ENCODE peak calls at places on chromosome 1, in nine cellular contexts. Y, D, N, Z, E, O, F, G and H are unnamed samples.
A peak's percentile ranks its signal among the peaks of the same experiment; 100 is the strongest.

GRCh38 chr1:5375437-5375836 is 616.8 kb downstream of the NPHP4 start:
- DNase-seq in G (no peak), O (no peak), Z (no peak), N (no peak), F (no peak), D (no peak), E (no peak), Y (no peak), H (no peak)

GRCh38 chr1:211761400-211761799 is 69.2 kb downstream of the LPGAT1 start:
- DNase-seq in N (no peak), F (no peak), Z (no peak), G (no peak), Y (no peak), D (no peak), E (no peak), O (no peak), H (no peak)

GRCh38 chr1:204221271-204221670 is 7.5 kb upstream of the GOLT1A start:
- DNase-seq in O (no peak), N (no peak), Z (no peak), D (no peak), E (no peak), F (peak; percentile 22), G (no peak), Y (no peak), H (no peak)

GRCh38 chr1:167650266-167651160 is 20.5 kb downstream of the RCSD1 start:
- DNase-seq in Z (peak; percentile 47), E (no peak), G (no peak), Y (no peak), O (peak; percentile 69), F (no peak), N (no peak), D (no peak), H (no peak)

GRCh38 chr1:153795325-153795837 is 20.2 kb downstream of the SLC27A3 start:
- DNase-seq in Y (no peak), G (no peak), O (no peak), Z (no peak), N (no peak), D (no peak), E (no peak), F (no peak), H (no peak)

GRCh38 chr1:27971674-27972073 is 11.9 kb downstream of the XKR8 start:
- DNase-seq in Y (no peak), O (no peak), D (no peak), F (no peak), E (no peak), N (no peak), Z (no peak), G (no peak), H (no peak)

GRCh38 chr1:20615946-20616345 is 17.3 kb upstream of the PINK1 start:
- DNase-seq in E (no peak), G (no peak), Y (no peak), Z (no peak), D (no peak), F (no peak), N (no peak), O (no peak), H (no peak)

GRCh38 chr1:212561501-212561931 is 47.0 kb upstream of the ATF3 start:
- DNase-seq in G (no peak), E (peak; percentile 24), Z (no peak), N (no peak), O (no peak), D (peak; percentile 76), F (no peak), Y (no peak), H (no peak)

GRCh38 chr1:229342305-229342901 is 444 bp downstream of the CCSAP start:
- DNase-seq in O (peak; percentile 92), Z (peak; percentile 84), D (peak; percentile 70), F (peak; percentile 97), Y (peak; percentile 75), N (peak; percentile 82), E (peak; percentile 60), G (peak; percentile 87), H (peak; percentile 92)

GRCh38 chr1:177927021-177927596 is 42.7 kb downstream of the SEC16B start:
- DNase-seq in Y (no peak), G (no peak), F (no peak), E (no peak), N (no peak), D (peak; percentile 91), Z (no peak), O (no peak), H (no peak)

GRCh38 chr1:224736619-224737352 is 120.7 kb downstream of the CNIH3 start:
- DNase-seq in D (peak; percentile 67), N (no peak), E (no peak), O (peak; percentile 46), G (peak; percentile 11), F (no peak), Y (no peak), Z (no peak), H (peak; percentile 52)

GRCh38 chr1:109193653-109194590 is 19.8 kb upstream of the SARS1 start:
- DNase-seq in E (no peak), G (peak; percentile 46), N (no peak), F (peak; percentile 79), O (no peak), Y (peak; percentile 11), Z (peak; percentile 74), D (no peak), H (peak; percentile 76)

GRCh38 chr1:23634840-23635642 is 56.6 kb upstream of the RPL11 start:
- DNase-seq in O (no peak), Y (no peak), E (peak; percentile 70), N (peak; percentile 39), G (peak; percentile 71), D (peak; percentile 81), F (peak; percentile 80), Z (peak; percentile 76), H (peak; percentile 76)

GRCh38 chr1:74714429-74715362 is 18.2 kb downstream of the CRYZ start:
- DNase-seq in E (peak; percentile 28), D (no peak), Y (no peak), O (no peak), Z (no peak), F (no peak), G (no peak), N (no peak), H (peak; percentile 31)

GRCh38 chr1:157770442-157771043 is 6.4 kb downstream of the FCRL2 start:
- DNase-seq in Z (no peak), E (no peak), F (no peak), O (no peak), Y (no peak), D (no peak), N (no peak), G (no peak), H (no peak)

GRCh38 chr1:51519857-51520699 is 1.0 kb upstream of the EPS15 start:
- DNase-seq in F (no peak), Y (no peak), E (peak; percentile 74), O (no peak), D (peak; percentile 75), N (no peak), G (no peak), Z (no peak), H (no peak)

GRCh38 chr1:86016076-86016746 is 140.4 kb downstream of the COL24A1 start:
- DNase-seq in F (no peak), Z (no peak), G (no peak), Y (no peak), N (no peak), O (no peak), E (no peak), D (peak; percentile 12), H (peak; percentile 17)

GRCh38 chr1:175172503-175172902 is 20.1 kb downstream of the KIAA0040 start:
- DNase-seq in G (peak; percentile 36), Y (no peak), O (no peak), Z (no peak), F (no peak), N (no peak), E (peak; percentile 8), D (no peak), H (no peak)

GRCh38 chr1:38270241-38270871 is 223.8 kb upstream of the POU3F1 start:
- DNase-seq in G (no peak), N (no peak), E (no peak), Z (no peak), F (no peak), Y (no peak), D (no peak), O (no peak), H (no peak)

GRCh38 chr1:55522353-55522903 is 307.3 kb upstream of the USP24 start:
- DNase-seq in F (no peak), G (no peak), D (no peak), O (no peak), E (no peak), Z (no peak), Y (no peak), N (no peak), H (no peak)

GRCh38 chr1:226653311-226653921 is 85.7 kb downstream of the ITPKB start:
- DNase-seq in D (no peak), O (peak; percentile 40), G (no peak), F (no peak), Y (peak; percentile 48), N (peak; percentile 63), E (no peak), Z (peak; percentile 81), H (no peak)

GRCh38 chr1:37605806-37606474 is 10.2 kb upstream of the GNL2 start:
- DNase-seq in D (no peak), E (no peak), N (no peak), F (no peak), O (no peak), Z (no peak), G (no peak), Y (no peak), H (no peak)

GRCh38 chr1:214028569-214028968 is 40.8 kb downstream of the PROX1 start:
- DNase-seq in Z (no peak), G (no peak), Y (no peak), O (no peak), D (no peak), N (no peak), F (no peak), E (no peak), H (no peak)

GRCh38 chr1:25899792-25900191 is 6.4 kb downstream of the STMN1 start:
- DNase-seq in N (no peak), G (no peak), Y (no peak), Z (no peak), E (no peak), O (no peak), F (no peak), D (no peak), H (no peak)

GRCh38 chr1:33609739-33610138 is 137.3 kb downstream of the ZSCAN20 start:
- DNase-seq in N (no peak), Z (no peak), D (no peak), F (no peak), O (no peak), Y (no peak), E (no peak), G (no peak), H (no peak)

GRCh38 chr1:40818264-40818961 is 34.8 kb downstream of the KCNQ4 start:
- DNase-seq in E (no peak), F (no peak), N (peak; percentile 88), Y (peak; percentile 80), G (peak; percentile 75), Z (peak; percentile 93), D (no peak), O (peak; percentile 79), H (peak; percentile 88)

GRCh38 chr1:59169703-59170102 is 127.2 kb upstream of the FGGY start:
- DNase-seq in Y (no peak), Z (no peak), F (no peak), D (no peak), G (no peak), E (no peak), N (no peak), O (no peak), H (no peak)

GRCh38 chr1:154861607-154862094 is 8.4 kb downstream of the KCNN3 start:
- DNase-seq in O (no peak), D (peak; percentile 25), Z (no peak), E (no peak), F (no peak), Y (no peak), G (no peak), N (no peak), H (no peak)

GRCh38 chr1:219432191-219432606 is 180.7 kb downstream of the ZC3H11B start:
- DNase-seq in N (no peak), D (no peak), O (no peak), E (no peak), Y (no peak), G (peak; percentile 13), F (no peak), Z (no peak), H (no peak)

GRCh38 chr1:245263701-245264100 is 108.9 kb downstream of the KIF26B start:
- DNase-seq in Z (no peak), G (no peak), Y (no peak), N (no peak), D (no peak), E (no peak), O (no peak), F (no peak), H (no peak)

GRCh38 chr1:25118554-25118953 is 113.7 kb downstream of the SYF2 start:
- DNase-seq in F (no peak), D (no peak), N (no peak), Y (no peak), G (no peak), Z (no peak), O (no peak), E (no peak), H (no peak)